ENCODE peak calls at places on chromosomes 4 and X, in five cellular contexts. K, Q, U, Y and B are unnamed samples.

GRCh38 chr4:121195649-121196048 is 31.5 kb upstream of the TNIP3 start:
- DNase-seq in K (no peak), U (no peak), Q (no peak), Y (no peak), B (no peak)

GRCh38 chr4:22488136-22488535 is 27.7 kb downstream of the ADGRA3 start:
- DNase-seq in U (no peak), Y (no peak), Q (no peak), K (no peak), B (no peak)

GRCh38 chr4:165927815-165928214 is 54.8 kb downstream of the TLL1 start:
- DNase-seq in U (no peak), K (no peak), Q (no peak), Y (no peak), B (no peak)

GRCh38 chr4:5893013-5893580 is at the start of gene CRMP1:
- DNase-seq in Y (peak), K (peak), Q (no peak), U (no peak), B (peak)

GRCh38 chr4:147725673-147726072 is 6.2 kb upstream of the ARHGAP10 start:
- DNase-seq in U (peak), K (no peak), Y (peak), Q (no peak), B (no peak)

GRCh38 chrX:68942797-68943196 is 114.0 kb downstream of the EFNB1 start:
- DNase-seq in Y (no peak), K (no peak), U (no peak), Q (no peak), B (no peak)

GRCh38 chrX:139049455-139049854 is 337.9 kb upstream of the FGF13 start:
- DNase-seq in U (no peak), Q (no peak), Y (no peak), K (no peak), B (no peak)

GRCh38 chr4:88857588-88857987 is 160.0 kb upstream of the NAP1L5 start:
- DNase-seq in U (no peak), Q (no peak), Y (no peak), K (no peak), B (no peak)

GRCh38 chrX:129529685-129530281 is 6.5 kb upstream of the SMARCA1 start:
- DNase-seq in K (no peak), U (no peak), Y (no peak), Q (no peak), B (no peak)

GRCh38 chr4:145324161-145324560 is 143.8 kb upstream of the OTUD4 start:
- DNase-seq in K (no peak), U (peak), Y (no peak), Q (no peak), B (no peak)

GRCh38 chr4:85807247-85807915 is 332.4 kb downstream of the ARHGAP24 start:
- DNase-seq in Q (no peak), U (no peak), K (no peak), Y (no peak), B (no peak)

GRCh38 chrX:71487814-71488213 is 45.1 kb upstream of the OGT start:
- DNase-seq in Y (no peak), K (no peak), Q (no peak), U (no peak), B (no peak)

GRCh38 chrX:19799319-19800182 is 87.8 kb downstream of the SH3KBP1 start:
- DNase-seq in U (peak), Y (no peak), K (no peak), Q (no peak), B (no peak)

GRCh38 chr4:25144870-25145481 is 15.3 kb downstream of the SEPSECS start:
- DNase-seq in Y (no peak), U (peak), K (no peak), Q (peak), B (no peak)

GRCh38 chrX:69158166-69159040 is 6.8 kb downstream of the PJA1 start:
- DNase-seq in U (peak), Y (no peak), Q (peak), K (peak), B (no peak)

GRCh38 chrX:12970691-12971202 is 4.2 kb upstream of the TMSB4X start:
- DNase-seq in Q (peak), Y (no peak), U (peak), K (peak), B (no peak)

GRCh38 chrX:5746231-5746630 is 482.4 kb downstream of the NLGN4X start:
- DNase-seq in Q (no peak), U (no peak), Y (no peak), K (no peak), B (no peak)

GRCh38 chrX:136847874-136848273 is 32.7 kb downstream of the RBMX start:
- DNase-seq in Q (no peak), Y (no peak), U (peak), K (no peak), B (no peak)

GRCh38 chr4:8403173-8403753 is 37.3 kb downstream of the ACOX3 start:
- DNase-seq in U (peak), Y (peak), K (peak), Q (peak), B (peak)

GRCh38 chr4:122542411-122543236 is 78.2 kb downstream of the IL21 start:
- DNase-seq in Y (no peak), K (no peak), U (no peak), Q (peak), B (no peak)

GRCh38 chrX:84219551-84219950 is 31.6 kb upstream of the RPS6KA6 start:
- DNase-seq in Y (no peak), Q (no peak), K (no peak), U (no peak), B (no peak)

GRCh38 chrX:56792270-56793111 is 63.4 kb downstream of the NBDY start:
- DNase-seq in Q (no peak), Y (no peak), U (peak), K (no peak), B (no peak)

DNA sequence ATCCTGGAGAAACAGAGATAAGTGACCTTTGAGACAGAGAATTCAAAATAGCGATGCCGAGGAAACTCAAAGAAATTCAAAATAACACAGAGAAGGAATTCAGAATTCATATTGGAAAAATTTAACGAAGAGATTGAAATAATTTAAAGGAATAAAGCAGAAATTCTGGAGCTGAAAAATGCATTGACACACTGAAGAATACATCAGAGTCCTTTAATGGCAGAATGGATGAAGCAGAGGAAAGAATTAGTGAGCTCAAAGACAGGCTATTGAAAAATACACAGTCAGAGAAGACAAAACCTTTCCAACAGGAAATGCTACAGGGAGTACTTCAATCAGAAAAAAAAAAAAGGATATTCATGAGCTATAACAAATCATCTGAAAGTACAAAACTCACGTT is 185.8 kb downstream of the PARM1 start:
- DNase-seq in K (no peak), Y (no peak), Q (no peak), U (no peak), B (no peak)
- H2BK12ac ChIP-seq in K (no peak), Y (no peak), Q (no peak), U (no peak), B (no peak)

GRCh38 chr4:110533590-110533910 is 57.6 kb downstream of the ENPEP start:
- DNase-seq in K (no peak), Q (peak), Y (no peak), U (no peak), B (no peak)

GRCh38 chr4:110527156-110527555 is 51.2 kb downstream of the ENPEP start:
- DNase-seq in Y (no peak), Q (no peak), K (no peak), U (no peak), B (no peak)

GRCh38 chr4:110533940-110534339 is 58.0 kb downstream of the ENPEP start:
- DNase-seq in Q (peak), K (no peak), U (peak), Y (no peak), B (no peak)

DNA sequence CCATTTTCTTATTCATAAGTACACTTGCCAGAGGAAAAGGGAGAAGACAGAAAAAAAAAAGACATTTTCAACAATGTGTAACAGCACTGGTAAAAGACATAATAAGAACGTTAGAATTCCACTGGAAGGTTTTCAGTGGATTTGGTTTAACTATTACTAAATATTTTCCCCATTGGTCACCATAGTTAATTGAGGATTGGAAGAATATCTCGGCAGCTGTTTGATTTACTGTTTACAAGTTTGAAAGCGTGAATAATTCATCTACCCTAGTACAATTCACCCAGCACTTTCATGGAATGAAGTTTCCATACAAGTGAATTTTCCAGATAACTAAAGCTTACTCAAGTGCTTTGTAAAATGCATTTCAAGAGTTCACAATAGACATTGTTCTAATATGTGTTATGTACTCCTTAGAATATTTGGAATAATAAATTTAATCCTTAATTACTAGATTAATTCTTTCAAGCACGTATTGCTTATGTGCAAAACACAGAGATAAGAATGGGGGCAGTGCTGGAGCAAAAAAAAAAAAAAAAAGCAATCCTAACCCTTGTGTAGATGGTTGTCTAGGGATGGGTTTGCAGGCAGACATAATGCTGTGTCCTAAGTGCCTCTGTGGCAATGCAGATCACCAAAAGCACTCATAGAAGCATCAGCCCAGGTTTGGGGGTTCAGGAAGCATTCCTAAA is 57.1 kb downstream of the ENPEP start:
- DNase-seq in Y (no peak), U (no peak), Q (peak), K (no peak), B (no peak)
- H4K8ac ChIP-seq in Y (no peak), U (peak), Q (no peak), K (no peak), B (no peak)

GRCh38 chr4:54541426-54542118 is 116.2 kb upstream of the KIT start:
- DNase-seq in Y (no peak), U (peak), Q (peak), K (no peak), B (no peak)
- H2BK12ac ChIP-seq in Y (no peak), U (no peak), Q (peak), K (no peak), B (no peak)

DNA sequence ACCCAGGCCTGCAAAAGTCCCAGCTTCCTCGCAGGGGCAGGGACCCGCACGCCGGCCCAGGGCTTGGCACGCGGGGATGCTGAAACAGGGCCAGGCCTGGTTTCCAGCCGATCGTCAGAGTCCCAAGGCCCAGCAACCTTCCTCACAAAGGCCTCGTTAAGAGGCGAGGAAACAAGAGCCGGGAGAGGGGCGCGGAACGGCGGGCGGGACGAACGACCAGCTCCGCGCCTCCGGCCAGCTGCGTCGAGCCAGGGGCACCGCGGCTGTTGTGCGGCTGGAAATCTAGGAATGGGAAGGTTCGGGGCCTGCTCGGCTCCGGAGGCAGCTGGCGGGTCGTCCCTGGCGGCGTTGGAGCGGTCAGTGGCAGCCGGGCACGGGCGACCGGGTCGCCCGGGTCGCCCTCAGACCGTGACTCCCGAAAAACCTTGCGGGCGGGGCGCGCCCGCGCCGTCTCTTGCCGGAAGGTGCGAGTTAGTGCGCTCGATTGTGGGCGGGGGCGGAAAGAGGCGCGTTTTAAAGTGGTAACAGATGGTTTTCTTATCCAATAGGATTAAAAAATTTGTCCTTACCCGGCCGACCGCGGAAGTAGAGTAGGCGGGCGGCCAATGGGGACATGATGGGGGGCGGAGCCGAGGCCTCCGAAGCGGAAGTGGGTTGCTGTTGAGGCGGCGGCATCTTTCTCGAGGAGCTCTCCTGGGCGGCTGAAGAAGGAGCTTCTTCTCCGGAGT is at the start of gene RNF4:
- DNase-seq in Y (peak), U (peak), K (peak), Q (peak), B (peak)
- H4K8ac ChIP-seq in Y (peak), U (peak), K (no peak), Q (peak), B (peak)